ENCODE peak calls at places on chromosomes 3 and 15, in nine cellular contexts. T is body of pancreas, U is breast epithelium, G is transverse colon, L is suprapubic skin, N is tibial nerve, J is A549, Y is uterus, R is NB4. W is an unnamed sample.

GRCh38 chr3:194991338-194991654 is 279.7 kb downstream of the XXYLT1 start:
- DNase-seq in T (no peak), U (no peak), G (no peak), L (no peak), N (no peak), J (no peak), Y (no peak), R (no peak), W (no peak)

GRCh38 chr3:110292102-110292501 is 779.5 kb upstream of the NECTIN3 start:
- DNase-seq in T (no peak), U (no peak), G (no peak), L (no peak), N (no peak), J (no peak), Y (no peak), R (no peak), W (no peak)

GRCh38 chr3:70840106-70840870 is 527.9 kb upstream of the MDFIC2 start:
- DNase-seq in T (peak; percentile 69), U (no peak), G (no peak), L (no peak), N (no peak), J (no peak), Y (no peak), R (no peak), W (no peak)

GRCh38 chr15:38226867-38227266 is 25.8 kb upstream of the SPRED1 start:
- DNase-seq in T (peak; percentile 72), U (no peak), G (peak; percentile 71), L (no peak), N (peak; percentile 66), J (peak; percentile 36), Y (no peak), R (no peak), W (peak; percentile 28)

GRCh38 chr3:23817508-23818223 is 11.9 kb downstream of the UBE2E1 start:
- DNase-seq in T (no peak), U (no peak), G (no peak), L (no peak), N (no peak), J (no peak), Y (no peak), R (no peak), W (no peak)

GRCh38 chr15:62647195-62647865 is 395.2 kb upstream of the TPM1 start:
- DNase-seq in T (peak; percentile 47), U (no peak), G (peak; percentile 70), L (no peak), N (peak; percentile 37), J (peak; percentile 93), Y (no peak), R (peak; percentile 47), W (peak; percentile 51)

GRCh38 chr15:47411733-47412530 is 305.4 kb upstream of the SEMA6D start:
- DNase-seq in T (no peak), U (no peak), G (no peak), L (no peak), N (no peak), J (no peak), Y (no peak), R (no peak), W (no peak)

GRCh38 chr15:89177633-89178306 is 43.6 kb downstream of the RLBP1 start:
- DNase-seq in T (peak; percentile 72), U (no peak), G (peak; percentile 62), L (no peak), N (peak; percentile 75), J (peak; percentile 70), Y (peak; percentile 70), R (peak; percentile 78), W (peak; percentile 7)

GRCh38 chr3:17132286-17133115 is 247.7 kb downstream of the PLCL2 start:
- DNase-seq in T (no peak), U (no peak), G (no peak), L (no peak), N (no peak), J (no peak), Y (no peak), R (peak; percentile 8), W (no peak)

GRCh38 chr3:137469263-137469662 is 294.9 kb upstream of the SOX14 start:
- DNase-seq in T (no peak), U (no peak), G (no peak), L (no peak), N (no peak), J (no peak), Y (no peak), R (no peak), W (no peak)

GRCh38 chr3:27910456-27910855 is 188.3 kb upstream of the EOMES start:
- DNase-seq in T (no peak), U (no peak), G (no peak), L (no peak), N (peak; percentile 12), J (no peak), Y (no peak), R (no peak), W (no peak)

GRCh38 chr15:72487070-72487797 is 13.1 kb downstream of the ARIH1 start:
- DNase-seq in T (no peak), U (no peak), G (no peak), L (no peak), N (no peak), J (no peak), Y (no peak), R (no peak), W (no peak)

GRCh38 chr3:108341911-108342310 is 45.6 kb downstream of the HHLA2 start:
- DNase-seq in T (no peak), U (no peak), G (no peak), L (no peak), N (no peak), J (no peak), Y (no peak), R (no peak), W (no peak)

GRCh38 chr15:67520976-67521769 is at the start of gene C15orf61:
- DNase-seq in T (peak; percentile 96), U (peak; percentile 90), G (peak; percentile 93), L (peak; percentile 86), N (peak; percentile 64), J (peak; percentile 97), Y (peak; percentile 79), R (peak; percentile 89), W (peak; percentile 65)
- TF ChIP-seq POLR2A in T (peak; percentile 87), U (peak; percentile 33), G (peak; percentile 74), L (peak; percentile 76), N (peak; percentile 63), J (peak; percentile 84), Y (peak; percentile 91), R (peak; percentile 93), W (peak; percentile 57)

GRCh38 chr3:47008258-47008671 is 28.8 kb downstream of the NBEAL2 start:
- DNase-seq in T (no peak), U (peak; percentile 30), G (peak; percentile 7), L (peak; percentile 62), N (no peak), J (no peak), Y (no peak), R (no peak), W (no peak)

GRCh38 chr3:47007001-47007400 is 27.5 kb downstream of the NBEAL2 start:
- DNase-seq in T (peak; percentile 1), U (peak; percentile 50), G (no peak), L (no peak), N (no peak), J (no peak), Y (peak; percentile 13), R (no peak), W (no peak)

GRCh38 chr3:47008851-47009224 is 29.4 kb downstream of the NBEAL2 start:
- DNase-seq in T (no peak), U (no peak), G (no peak), L (no peak), N (no peak), J (no peak), Y (no peak), R (no peak), W (no peak)

GRCh38 chr3:47006145-47006651 is 26.7 kb downstream of the NBEAL2 start:
- DNase-seq in T (peak; percentile 1), U (peak; percentile 28), G (no peak), L (no peak), N (no peak), J (no peak), Y (peak; percentile 9), R (no peak), W (no peak)

GRCh38 chr3:47007482-47008257 is 28.2 kb downstream of the NBEAL2 start:
- DNase-seq in T (no peak), U (peak; percentile 45), G (no peak), L (peak; percentile 63), N (no peak), J (no peak), Y (peak; percentile 13), R (no peak), W (no peak)
- TF ChIP-seq POLR2A in T (no peak), U (no peak), G (no peak), L (no peak), N (no peak), J (no peak), Y (no peak), R (no peak), W (no peak)

DNA sequence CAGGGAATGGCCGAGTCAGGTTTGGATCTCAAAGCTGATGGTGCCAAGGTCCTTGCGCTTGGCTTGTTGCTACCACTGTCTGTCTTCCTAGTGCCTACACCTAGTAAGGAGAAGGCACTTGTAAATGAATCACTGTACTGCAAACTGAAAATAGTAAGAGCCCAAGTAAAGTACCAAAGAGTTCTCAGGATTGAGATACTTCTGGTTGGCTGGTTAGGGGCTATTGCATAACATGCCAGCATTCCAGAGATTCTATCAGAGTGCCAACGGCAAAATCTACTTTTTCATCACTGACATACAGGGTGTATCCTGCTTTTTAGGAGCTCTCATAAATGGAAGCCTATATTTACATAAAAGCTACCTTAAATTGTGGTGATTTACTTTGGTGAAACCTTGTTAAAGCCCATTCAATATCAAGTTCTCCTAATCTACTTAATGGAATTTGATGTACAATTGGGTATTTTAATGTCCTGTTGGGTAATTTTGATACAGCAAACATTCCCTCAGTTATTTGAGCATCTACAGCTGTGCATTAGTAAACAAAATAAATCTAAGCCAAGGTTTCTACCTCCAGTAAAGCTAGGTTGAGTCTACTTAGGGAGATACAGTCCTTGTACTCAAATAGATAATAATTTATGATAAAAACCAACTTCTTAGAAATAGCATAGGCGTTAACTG is 30.7 kb upstream of the CHD2 start:
- DNase-seq in T (no peak), U (no peak), G (no peak), L (no peak), N (no peak), J (no peak), Y (no peak), R (no peak), W (no peak)
- TF ChIP-seq POLR2A in T (no peak), U (no peak), G (no peak), L (no peak), N (no peak), J (no peak), Y (no peak), R (no peak), W (no peak)

GRCh38 chr3:133820889-133821675 is 15.5 kb downstream of the SRPRB start:
- DNase-seq in T (no peak), U (no peak), G (no peak), L (no peak), N (no peak), J (no peak), Y (no peak), R (no peak), W (no peak)

GRCh38 chr3:133820129-133820528 is 14.5 kb downstream of the SRPRB start:
- DNase-seq in T (no peak), U (no peak), G (no peak), L (no peak), N (no peak), J (no peak), Y (no peak), R (no peak), W (no peak)

GRCh38 chr3:133825969-133826727 is 20.5 kb downstream of the SRPRB start:
- DNase-seq in T (no peak), U (no peak), G (no peak), L (no peak), N (no peak), J (no peak), Y (no peak), R (no peak), W (no peak)

GRCh38 chr3:133824961-133825485 is 19.4 kb downstream of the SRPRB start:
- DNase-seq in T (no peak), U (no peak), G (no peak), L (no peak), N (no peak), J (no peak), Y (no peak), R (no peak), W (no peak)

GRCh38 chr3:133821767-133822638 is 16.4 kb downstream of the SRPRB start:
- DNase-seq in T (peak; percentile 82), U (no peak), G (peak; percentile 58), L (no peak), N (peak; percentile 60), J (no peak), Y (peak; percentile 62), R (no peak), W (peak; percentile 83)
- TF ChIP-seq POLR2A in T (no peak), U (no peak), G (no peak), L (no peak), N (no peak), J (no peak), Y (no peak), R (no peak), W (no peak)

W was measured in H54.